ENCODE peak calls at places on chromosomes 5 and 9, in eight cellular contexts. G, Z, R, C, L, Q, E and D are unnamed samples.

GRCh38 chr9:114285166-114285867 is 37.6 kb upstream of the ORM1 start:
- DNase-seq in R (peak; percentile 89), G (no peak), Z (no peak), L (no peak), E (no peak), C (no peak), Q (peak; percentile 74), D (peak; percentile 73)

GRCh38 chr9:124222109-124222508 is 35.6 kb upstream of the NEK6 start:
- DNase-seq in E (no peak), G (no peak), C (no peak), Q (no peak), R (no peak), Z (no peak), L (no peak), D (no peak)

GRCh38 chr5:7015586-7016256 is 302.5 kb downstream of the TENT4A start:
- DNase-seq in G (no peak), R (no peak), Z (no peak), E (no peak), Q (no peak), L (no peak), C (no peak), D (peak; percentile 47)

GRCh38 chr9:116499986-116500871 is 186.9 kb upstream of the TRIM32 start:
- DNase-seq in E (no peak), Z (no peak), G (no peak), L (no peak), Q (peak; percentile 31), C (no peak), R (peak; percentile 93), D (peak; percentile 18)

GRCh38 chr5:146699729-146700430 is 178.7 kb downstream of the PPP2R2B start:
- DNase-seq in G (peak; percentile 26), Q (no peak), E (no peak), L (no peak), Z (no peak), C (no peak), R (no peak), D (no peak)

GRCh38 chr9:107492381-107492780 is 2.8 kb upstream of the KLF4 start:
- DNase-seq in Z (no peak), Q (no peak), C (no peak), E (no peak), L (no peak), G (no peak), R (no peak), D (peak; percentile 35)

GRCh38 chr9:112764344-112764743 is 13.8 kb downstream of the SNX30 start:
- DNase-seq in R (peak; percentile 94), L (no peak), Z (no peak), C (no peak), Q (no peak), E (no peak), G (no peak), D (no peak)

GRCh38 chr9:116318463-116319271 is 165.1 kb downstream of the PAPPA start:
- DNase-seq in L (no peak), R (no peak), E (no peak), C (no peak), Z (no peak), Q (peak; percentile 23), G (no peak), D (no peak)

GRCh38 chr5:56827043-56827442 is 11.7 kb downstream of the MAP3K1 start:
- DNase-seq in L (no peak), Q (no peak), C (peak; percentile 11), E (no peak), R (no peak), Z (no peak), G (no peak), D (no peak)

GRCh38 chr5:175517824-175518450 is 39.6 kb downstream of the SFXN1 start:
- DNase-seq in R (peak; percentile 8), C (no peak), Q (peak; percentile 31), Z (no peak), E (no peak), G (no peak), L (peak; percentile 61), D (peak; percentile 5)

GRCh38 chr5:13624283-13625074 is 320.0 kb downstream of the DNAH5 start:
- DNase-seq in R (peak; percentile 66), C (no peak), E (no peak), L (no peak), Z (no peak), Q (no peak), G (no peak), D (peak; percentile 43)

GRCh38 chr5:2889946-2890475 is 138.5 kb upstream of the IRX2 start:
- DNase-seq in R (no peak), Q (no peak), L (no peak), G (no peak), E (no peak), C (no peak), Z (no peak), D (no peak)

GRCh38 chr5:157478726-157479125 is 18.7 kb downstream of the NIPAL4 start:
- DNase-seq in Q (no peak), C (no peak), E (no peak), G (no peak), R (no peak), L (no peak), Z (no peak), D (peak; percentile 51)

GRCh38 chr5:124736111-124736813 is 10.2 kb downstream of the ZNF608 start:
- DNase-seq in Q (peak; percentile 87), R (no peak), Z (no peak), C (no peak), E (no peak), L (no peak), G (no peak), D (no peak)

GRCh38 chr9:71628247-71628646 is 140.1 kb downstream of the CEMIP2 start:
- DNase-seq in Z (no peak), L (no peak), Q (no peak), G (no peak), R (no peak), E (no peak), C (no peak), D (peak; percentile 30)

GRCh38 chr5:131983244-131983771 is 28.1 kb downstream of the ACSL6 start:
- DNase-seq in E (no peak), R (no peak), L (no peak), G (no peak), Z (no peak), Q (no peak), C (no peak), D (no peak)

GRCh38 chr5:41465493-41466171 is 44.8 kb downstream of the PLCXD3 start:
- DNase-seq in C (no peak), G (no peak), E (no peak), L (no peak), R (no peak), Z (no peak), Q (no peak), D (no peak)

GRCh38 chr5:61784337-61784736 is 452.3 kb downstream of the ZSWIM6 start:
- DNase-seq in C (no peak), L (no peak), G (no peak), Z (no peak), Q (no peak), R (no peak), E (no peak), D (no peak)